ENCODE peak calls at places on chromosomes 3 and 15, in ten cellular contexts. N is esophagus squamous epithelium, Z is left lung, K is lower lobe of right lung, H is neuronal stem cell, M is HCT116, P is tibial nerve, X is hepatocyte, G is PC-9, Q is tibial artery. S is an unnamed sample. For H3K4me1 and H3K36me3, the result is how much of the 10 kb centered on the place peaks cover.

GRCh38 chr15:27863000-27863399 is 236.1 kb downstream of the OCA2 start:
- DNase-seq in Q (no peak), H (no peak), M (no peak), P (no peak), K (no peak), X (no peak), G (no peak), N (no peak), Z (no peak), S (no peak)

GRCh38 chr3:24498391-24498790 is 3.7 kb upstream of the THRB start:
- DNase-seq in P (no peak), N (no peak), Z (no peak), M (no peak), G (no peak), Q (no peak), X (no peak), H (no peak), K (no peak), S (no peak)

GRCh38 chr3:38638354-38638753 is 11.1 kb downstream of the SCN5A start:
- DNase-seq in P (no peak), N (no peak), Q (peak), K (no peak), G (no peak), M (no peak), X (no peak), Z (no peak), H (no peak), S (no peak)

GRCh38 chr15:30038667-30039523 is 43.9 kb upstream of the GOLGA8J start:
- DNase-seq in G (no peak), P (no peak), K (no peak), N (no peak), X (no peak), Z (no peak), M (no peak), Q (no peak), H (no peak), S (no peak)

GRCh38 chr3:57060089-57060829 is at the start of gene SPATA12:
- DNase-seq in K (peak), P (peak), Q (peak), M (peak), G (peak), Z (peak), N (peak), X (peak), H (no peak), S (peak)

GRCh38 chr3:161043343-161044035 is 61.7 kb downstream of the B3GALNT1 start:
- DNase-seq in P (no peak), N (no peak), K (no peak), H (no peak), Z (no peak), X (no peak), Q (no peak), M (no peak), G (no peak), S (no peak)

GRCh38 chr15:55960946-55961345 is 32.5 kb downstream of the NEDD4 start:
- DNase-seq in M (no peak), Q (no peak), H (no peak), N (no peak), X (no peak), K (no peak), G (no peak), P (no peak), Z (no peak), S (no peak)

GRCh38 chr3:38139191-38139590 is 730 bp downstream of the MYD88 start:
- DNase-seq in M (no peak), H (no peak), X (no peak), Q (peak), K (peak), G (no peak), N (no peak), P (no peak), Z (no peak), S (peak)

GRCh38 chr3:46114324-46114988 is 87.2 kb upstream of the XCR1 start:
- DNase-seq in G (no peak), Q (no peak), X (no peak), H (no peak), P (no peak), Z (no peak), N (no peak), K (no peak), M (no peak), S (no peak)

GRCh38 chr15:55737373-55737772 is 5.6 kb downstream of the PRTG start:
- DNase-seq in N (no peak), K (no peak), G (peak), M (no peak), H (peak), Z (no peak), X (peak), Q (no peak), P (no peak), S (no peak)

GRCh38 chr15:49521802-49522201 is 98.8 kb downstream of the FGF7 start:
- DNase-seq in X (no peak), Z (no peak), N (no peak), Q (no peak), H (no peak), M (peak), G (no peak), K (no peak), P (no peak), S (no peak)

GRCh38 chr15:36275656-36276055 is 303.8 kb upstream of the CDIN1 start:
- DNase-seq in M (no peak), X (no peak), K (no peak), G (no peak), Z (no peak), H (no peak), N (no peak), P (no peak), Q (no peak), S (no peak)

GRCh38 chr3:30664884-30665283 is 58.5 kb downstream of the TGFBR2 start:
- DNase-seq in X (no peak), N (no peak), P (no peak), Q (no peak), H (no peak), K (no peak), Z (no peak), G (no peak), M (no peak), S (no peak)

GRCh38 chr3:172202797-172203196 is 163.4 kb downstream of the FNDC3B start:
- DNase-seq in Z (no peak), H (no peak), X (no peak), K (no peak), N (no peak), Q (no peak), M (no peak), P (no peak), G (no peak), S (no peak)

GRCh38 chr3:125107861-125108567 is 52.2 kb upstream of the HEG1 start:
- DNase-seq in N (no peak), Z (no peak), P (no peak), G (no peak), X (no peak), K (no peak), Q (peak), M (no peak), H (no peak), S (no peak)

GRCh38 chr15:42118650-42119531 is 24.5 kb upstream of the PLA2G4D start:
- DNase-seq in Z (no peak), G (no peak), K (no peak), H (no peak), N (no peak), M (no peak), Q (no peak), X (peak), P (no peak), S (no peak)

GRCh38 chr3:34206996-34207395 is 408.6 kb downstream of the PDCD6IP start:
- DNase-seq in K (no peak), X (no peak), Q (no peak), M (no peak), N (no peak), H (peak), P (no peak), Z (no peak), G (no peak), S (no peak)

GRCh38 chr3:73848173-73848751 is 223.5 kb upstream of the PDZRN3 start:
- DNase-seq in M (no peak), H (peak), N (no peak), K (no peak), Z (no peak), X (peak), G (no peak), Q (no peak), P (no peak), S (no peak)

GRCh38 chr15:39315200-39315599 is 265.7 kb upstream of the THBS1 start:
- DNase-seq in N (no peak), H (no peak), P (no peak), G (no peak), K (no peak), Z (no peak), Q (no peak), M (no peak), X (no peak), S (no peak)

GRCh38 chr15:66883322-66883911 is 181.4 kb downstream of the SMAD6 start:
- DNase-seq in G (peak), N (peak), P (peak), K (peak), Q (peak), Z (peak), X (peak), M (peak), H (peak), S (peak)

GRCh38 chr15:100879461-100880138 is at the start of gene ALDH1A3:
- DNase-seq in M (peak), H (no peak), G (peak), X (no peak), K (no peak), Q (no peak), Z (peak), N (no peak), P (peak), S (no peak)

GRCh38 chr15:40763801-40764765 is at the start of gene GCHFR:
- DNase-seq in M (no peak), K (peak), X (peak), P (peak), N (no peak), Z (peak), H (peak), Q (peak), G (no peak), S (peak)

GRCh38 chr3:81761904-81762565 is 590 bp upstream of the GBE1 start:
- DNase-seq in X (no peak), K (no peak), H (no peak), G (no peak), M (no peak), Z (no peak), P (no peak), Q (no peak), N (no peak), S (no peak)

GRCh38 chr15:100958326-100959065 is 39.3 kb downstream of the LRRK1 start:
- DNase-seq in Z (no peak), Q (no peak), X (no peak), M (no peak), P (no peak), K (no peak), H (no peak), G (no peak), N (no peak), S (no peak)

GRCh38 chr15:60745469-60745971 is 266.6 kb upstream of the ICE2 start:
- DNase-seq in H (no peak), Z (no peak), Q (peak), K (no peak), N (no peak), M (no peak), P (peak), G (no peak), X (no peak), S (no peak)

GRCh38 chr3:77407454-77407853 is 367.6 kb downstream of the ROBO2 start:
- DNase-seq in H (peak), Q (no peak), P (no peak), N (no peak), Z (no peak), X (no peak), G (no peak), M (no peak), K (no peak), S (no peak)

GRCh38 chr3:107740992-107741896 is 218.5 kb downstream of the BBX start:
- DNase-seq in X (no peak), Q (no peak), M (no peak), P (no peak), G (no peak), K (no peak), N (no peak), Z (no peak), H (no peak), S (no peak)

GRCh38 chr15:99909914-99910313 is 176.7 kb upstream of the LYSMD4 start:
- DNase-seq in H (no peak), X (peak), K (no peak), N (no peak), P (no peak), Z (no peak), G (peak), M (peak), Q (no peak), S (no peak)

DNA sequence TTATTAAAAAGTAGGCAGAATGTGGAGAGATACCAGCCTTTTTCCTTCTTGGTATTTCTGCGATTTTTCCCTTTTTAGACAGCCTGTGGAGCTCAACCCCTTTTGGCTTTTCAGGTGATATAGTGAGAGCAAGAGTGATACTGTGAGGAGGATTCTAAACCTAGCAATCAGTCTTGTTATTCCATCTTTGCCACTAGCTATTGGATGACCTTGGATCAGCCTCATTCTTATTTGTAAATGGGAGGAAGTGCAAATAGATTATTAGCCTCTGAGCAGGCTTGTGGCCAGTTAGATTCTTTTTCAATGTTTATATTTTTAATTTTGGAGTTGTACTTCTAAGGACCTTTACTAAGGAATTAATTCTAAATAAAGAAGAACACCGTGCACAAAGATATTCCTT is 34.0 kb downstream of the IQGAP1 start:
- DNase-seq in K (no peak), X (no peak), M (no peak), N (no peak), H (no peak), G (no peak), Z (no peak), Q (no peak), P (no peak), S (no peak)
- H3K4me1 ChIP-seq in K (half or more), X (under half), M (under half), N (half or more), H (under half), G (under half), Z (half or more), Q (half or more), P (half or more), S (half or more)

GRCh38 chr3:10291641-10292040 is 1.1 kb downstream of the GHRL start:
- DNase-seq in H (no peak), K (no peak), Q (no peak), G (no peak), X (no peak), Z (no peak), M (no peak), N (no peak), P (no peak), S (no peak)
- H3K36me3 ChIP-seq in H (under half), K (under half), Q (under half), G (under half), X (under half), Z (under half), M (under half), N (under half), P (under half), S (under half)

GRCh38 chr3:33004205-33004604 is 52.8 kb downstream of the CCR4 start:
- DNase-seq in K (no peak), P (no peak), H (no peak), Z (no peak), N (no peak), G (no peak), Q (no peak), M (no peak), X (no peak), S (no peak)

GRCh38 chr3:33006571-33007286 is 55.3 kb downstream of the CCR4 start:
- DNase-seq in H (no peak), K (no peak), X (no peak), P (no peak), Z (no peak), M (no peak), N (no peak), G (no peak), Q (no peak), S (no peak)

GRCh38 chr3:33004961-33005360 is 53.5 kb downstream of the CCR4 start:
- DNase-seq in N (no peak), P (no peak), Q (no peak), G (no peak), H (no peak), Z (no peak), M (no peak), X (no peak), K (no peak), S (no peak)

GRCh38 chr3:33007776-33008175 is 56.3 kb downstream of the CCR4 start:
- DNase-seq in X (no peak), H (no peak), K (no peak), G (no peak), Q (no peak), P (no peak), N (no peak), Z (no peak), M (no peak), S (no peak)

DNA sequence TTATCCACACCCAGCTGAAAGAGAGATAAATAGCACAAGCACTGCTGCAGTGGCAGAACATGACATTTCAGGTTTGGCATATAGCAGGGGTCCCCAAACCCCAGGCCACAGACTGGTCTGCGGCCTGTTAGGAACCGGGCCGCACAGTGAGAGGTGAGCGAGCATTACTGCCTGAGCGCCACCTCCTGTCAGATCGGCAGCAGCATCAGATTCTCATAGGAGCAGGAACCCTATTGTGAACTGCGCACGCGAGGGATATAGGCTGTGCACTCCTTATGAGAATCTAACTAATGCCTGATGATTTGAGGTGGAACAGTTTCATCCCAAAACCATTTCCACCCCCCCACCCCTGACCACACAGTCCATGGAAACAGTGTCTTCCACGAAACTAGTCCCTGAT is 54.6 kb downstream of the CCR4 start:
- DNase-seq in Z (no peak), N (no peak), G (no peak), H (no peak), Q (no peak), X (no peak), K (no peak), M (no peak), P (no peak), S (no peak)
- H3K4me1 ChIP-seq in Z (under half), N (under half), G (under half), H (under half), Q (under half), X (under half), K (under half), M (under half), P (under half), S (under half)

DNA sequence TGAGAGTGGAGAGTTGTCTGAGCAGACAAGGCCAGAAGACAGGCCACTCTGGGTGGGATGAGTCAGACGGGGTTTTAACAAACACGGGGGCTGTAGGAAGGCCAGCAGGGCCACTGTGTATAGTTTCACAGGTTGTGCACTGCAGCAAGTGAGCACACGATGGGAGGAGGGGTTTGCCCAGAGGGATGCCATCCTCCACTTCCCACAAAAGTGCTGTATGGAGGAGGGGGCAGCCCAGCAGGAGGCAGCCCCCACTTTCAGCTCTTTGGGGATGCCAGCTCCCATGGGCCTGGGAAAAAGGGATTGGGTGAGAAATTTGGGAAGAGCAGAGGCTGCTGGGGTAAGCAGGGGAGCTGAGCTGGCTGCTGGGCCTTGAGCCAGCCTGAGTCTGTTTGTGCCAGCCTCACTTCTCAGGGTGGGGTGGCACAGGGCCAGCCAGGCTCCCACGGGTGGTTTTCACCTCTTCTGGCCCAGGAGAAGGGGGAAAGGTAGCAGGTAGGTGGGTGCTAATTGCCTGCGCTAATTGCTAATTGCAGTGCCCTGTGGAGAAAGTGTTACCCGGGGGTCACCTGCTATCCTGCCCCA is 6.7 kb downstream of the ZBTB47 start:
- DNase-seq in Z (no peak), G (no peak), X (no peak), H (no peak), Q (peak), K (no peak), N (no peak), M (no peak), P (no peak), S (no peak)
- H3K36me3 ChIP-seq in Z (under half), G (under half), X (under half), H (under half), Q (under half), K (under half), N (under half), M (under half), P (under half), S (under half)